ENCODE peak calls at places on chromosomes 13 and 19, in four cellular contexts. V is adrenal gland, S is upper lobe of left lung, J is body of pancreas. Z is an unnamed sample.

GRCh38 chr19:29211562-29212416 is 1.2 kb downstream of the UQCRFS1 start:
- DNase-seq in V (peak; percentile 45), S (no peak), J (no peak), Z (no peak)

GRCh38 chr13:38395505-38395803 is 45.8 kb downstream of the UFM1 start:
- DNase-seq in V (no peak), S (no peak), J (no peak), Z (no peak)

GRCh38 chr19:51047031-51047335 is 12.2 kb upstream of the KLK12 start:
- DNase-seq in V (no peak), S (no peak), J (peak; percentile 82), Z (no peak)

GRCh38 chr13:103694471-103694870 is 628.3 kb upstream of the SLC10A2 start:
- DNase-seq in V (no peak), S (no peak), J (no peak), Z (no peak)

GRCh38 chr19:30307191-30307974 is 64.8 kb upstream of the ZNF536 start:
- DNase-seq in V (no peak), S (no peak), J (no peak), Z (no peak)

GRCh38 chr19:42435316-42435715 is 7.4 kb downstream of the CXCL17 start:
- DNase-seq in V (no peak), S (no peak), J (no peak), Z (no peak)

GRCh38 chr13:19150712-19151228 is 30.9 kb downstream of the TUBA3C start:
- DNase-seq in V (peak; percentile 18), S (peak; percentile 45), J (no peak), Z (peak; percentile 2)

GRCh38 chr13:75153386-75153785 is 328.6 kb downstream of the TBC1D4 start:
- DNase-seq in V (no peak), S (no peak), J (no peak), Z (no peak)

GRCh38 chr19:16013851-16014840 is 62.1 kb upstream of the TPM4 start:
- DNase-seq in V (no peak), S (no peak), J (no peak), Z (peak; percentile 11)

GRCh38 chr19:20423381-20424207 is 142.0 kb downstream of the ZNF737 start:
- DNase-seq in V (peak; percentile 67), S (peak; percentile 63), J (peak; percentile 78), Z (peak; percentile 79)

GRCh38 chr19:2537544-2537943 is 61.6 kb downstream of the GADD45B start:
- DNase-seq in V (no peak), S (no peak), J (no peak), Z (no peak)

GRCh38 chr19:38224014-38224862 is at the start of gene DPF1:
- DNase-seq in V (no peak), S (peak; percentile 91), J (peak; percentile 27), Z (peak; percentile 63)

GRCh38 chr19:40274585-40275544 is 10.3 kb downstream of the AKT2 start:
- DNase-seq in V (no peak), S (no peak), J (no peak), Z (no peak)

GRCh38 chr13:101556676-101557121 is 104.2 kb downstream of the ITGBL1 start:
- DNase-seq in V (no peak), S (no peak), J (peak; percentile 4), Z (no peak)

GRCh38 chr19:37304190-37304883 is 66.6 kb upstream of the ZNF527 start:
- DNase-seq in V (peak; percentile 49), S (peak; percentile 91), J (peak; percentile 20), Z (peak; percentile 68)

GRCh38 chr13:80716610-80717081 is 375.7 kb upstream of the SPRY2 start:
- DNase-seq in V (peak; percentile 9), S (no peak), J (no peak), Z (no peak)

GRCh38 chr13:30943881-30944280 is 11.4 kb downstream of the TEX26 start:
- DNase-seq in V (no peak), S (no peak), J (no peak), Z (no peak)

GRCh38 chr19:11337080-11337479 is 2.4 kb downstream of the RAB3D start:
- DNase-seq in V (no peak), S (no peak), J (no peak), Z (no peak)

GRCh38 chr13:105665284-105665683 is 870.2 kb downstream of the EFNB2 start:
- DNase-seq in V (no peak), S (no peak), J (no peak), Z (no peak)

GRCh38 chr13:111202745-111203144 is 87.6 kb downstream of the ARHGEF7 start:
- DNase-seq in V (no peak), S (no peak), J (no peak), Z (peak; percentile 61)

GRCh38 chr13:108961542-108962125 is 332.2 kb downstream of the MYO16 start:
- DNase-seq in V (no peak), S (no peak), J (no peak), Z (no peak)

GRCh38 chr19:12891553-12892021 is 627 bp downstream of the GCDH start:
- DNase-seq in V (no peak), S (no peak), J (no peak), Z (no peak)

GRCh38 chr19:49165111-49165750 is 7.6 kb downstream of the TRPM4 start:
- DNase-seq in V (no peak), S (no peak), J (peak; percentile 40), Z (no peak)

GRCh38 chr13:21733475-21734311 is 62.8 kb downstream of the FGF9 start:
- DNase-seq in V (no peak), S (no peak), J (no peak), Z (no peak)

GRCh38 chr13:99120751-99121150 is 79.9 kb upstream of the UBAC2 start:
- DNase-seq in V (no peak), S (no peak), J (no peak), Z (no peak)
- H3K4me3 ChIP-seq in V (no peak overlapping the region), S (no peak overlapping the region), J (no peak overlapping the region), Z (no peak overlapping the region)

DNA sequence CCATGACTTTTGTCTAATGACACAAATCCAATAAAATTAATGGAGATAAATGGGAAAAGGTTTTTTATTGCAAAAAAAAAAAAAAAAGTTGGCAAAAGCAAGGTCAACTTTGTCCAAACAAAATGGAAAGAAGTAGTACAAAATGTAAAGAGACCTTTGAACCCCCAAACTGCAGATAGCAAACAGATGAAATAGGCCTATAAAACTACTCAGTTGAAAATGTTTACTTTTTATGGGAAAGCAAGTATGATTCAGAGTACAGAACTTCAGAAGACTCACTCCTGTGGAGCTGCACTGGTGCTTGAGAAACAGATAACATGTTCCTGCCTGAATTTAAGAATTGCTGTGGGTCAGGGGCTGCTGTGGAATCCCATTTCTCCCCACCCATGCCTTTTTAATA is 9.8 kb upstream of the ZNF177 start:
- DNase-seq in V (no peak), S (no peak), J (no peak), Z (no peak)
- H3K9me3 ChIP-seq in V (peaks cover 71% of the 10 kb centered on the region), S (peaks cover 99% of the 10 kb centered on the region), J (no peaks in the 10 kb centered on the region), Z (no peaks in the 10 kb centered on the region)

GRCh38 chr19:14375582-14376291 is 5.5 kb upstream of the ADGRE5 start:
- DNase-seq in V (no peak), S (peak; percentile 78), J (no peak), Z (peak; percentile 45)
- H3K4me3 ChIP-seq in V (no peak overlapping the region), S (no peak overlapping the region), J (no peak overlapping the region), Z (no peak overlapping the region)

GRCh38 chr19:57078802-57079201 is 41.0 kb upstream of the USP29 start:
- DNase-seq in V (no peak), S (no peak), J (no peak), Z (no peak)
- H3K9me3 ChIP-seq in V (no peaks in the 10 kb centered on the region), S (peaks cover 8% of the 10 kb centered on the region), J (no peaks in the 10 kb centered on the region), Z (no peaks in the 10 kb centered on the region)

DNA sequence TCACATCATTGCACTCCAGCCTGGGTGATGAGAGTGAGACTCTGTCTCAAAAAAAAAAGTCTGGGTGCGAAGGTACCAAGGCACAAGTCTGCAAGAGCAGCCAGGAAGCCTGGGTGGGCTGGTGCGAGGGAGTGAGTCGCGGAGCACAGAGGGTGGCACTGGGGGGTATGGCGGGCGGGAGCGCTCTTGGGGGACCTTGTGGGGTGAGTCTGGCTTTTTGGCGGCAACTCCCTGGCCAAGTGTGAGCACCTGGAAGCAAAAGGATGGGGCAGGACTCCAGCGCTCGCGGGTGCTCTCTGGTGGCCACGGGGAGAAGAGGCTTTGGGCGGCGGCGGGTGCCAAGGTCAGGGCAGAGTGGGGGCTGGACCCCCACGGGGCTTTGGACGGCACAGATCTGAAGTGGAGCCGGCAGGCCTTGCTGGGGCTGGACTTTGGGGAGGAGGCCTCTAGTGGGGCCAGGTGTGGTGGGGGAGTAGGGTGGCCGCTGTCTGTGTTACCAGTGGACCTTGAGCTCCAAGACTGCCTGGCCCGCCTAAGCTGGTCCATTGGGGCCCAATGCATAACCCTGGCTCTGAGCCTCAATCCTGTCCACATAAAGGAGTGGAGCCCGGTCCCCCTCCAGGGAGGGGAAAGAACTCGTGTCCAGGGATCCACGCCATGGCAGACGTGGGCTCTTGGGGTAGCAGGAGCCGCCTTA is 1.6 kb downstream of the P2RY11 start:
- DNase-seq in V (no peak), S (peak; percentile 89), J (peak; percentile 56), Z (peak; percentile 41)
- H3K4me3 ChIP-seq in V (no peak overlapping the region), S (no peak overlapping the region), J (no peak overlapping the region), Z (no peak overlapping the region)

GRCh38 chr19:57688011-57688763 is 6.4 kb downstream of the ZNF551 start:
- DNase-seq in V (no peak), S (no peak), J (no peak), Z (no peak)
- H3K9me3 ChIP-seq in V (peaks cover 52% of the 10 kb centered on the region), S (peaks cover 98% of the 10 kb centered on the region), J (no peaks in the 10 kb centered on the region), Z (no peaks in the 10 kb centered on the region)